ENCODE peak calls at places on chromosomes 1 and 21, in ten cellular contexts. I is memory B cell, H is left ventricle myocardium inferior, V is heart right ventricle, Z is HuH-7, X is HT-29, G is amniotic stem cell, C is HT1080, P is GM12892, J is GM04503. M is an unnamed sample.

GRCh38 chr1:90614872-90615271 is 102.2 kb downstream of the BARHL2 start:
- DNase-seq in H (no peak), V (no peak), P (no peak), C (no peak), I (no peak), X (no peak), J (no peak), Z (no peak), G (no peak), M (no peak)

GRCh38 chr1:1122981-1123480 is 7.1 kb upstream of the C1orf159 start:
- DNase-seq in I (no peak), H (no peak), C (no peak), V (no peak), Z (peak; percentile 72), G (no peak), P (no peak), J (no peak), X (peak; percentile 59), M (no peak)

GRCh38 chr1:46673749-46674182 is 2.1 kb downstream of the TEX38 start:
- DNase-seq in G (no peak), Z (no peak), X (peak; percentile 26), C (peak; percentile 53), V (no peak), H (no peak), J (no peak), I (no peak), P (no peak), M (no peak)

GRCh38 chr1:196623079-196623478 is 14.8 kb upstream of the KCNT2 start:
- DNase-seq in Z (no peak), H (no peak), C (no peak), V (no peak), G (no peak), J (no peak), P (no peak), I (no peak), X (peak; percentile 36), M (no peak)

GRCh38 chr1:28893403-28894102 is 20.8 kb upstream of the EPB41 start:
- DNase-seq in H (no peak), I (no peak), J (peak; percentile 45), Z (peak; percentile 38), X (no peak), G (no peak), V (no peak), C (no peak), P (no peak), M (no peak)

GRCh38 chr1:47388548-47389238 is 27.4 kb upstream of the FOXE3 start:
- DNase-seq in H (peak; percentile 33), Z (peak; percentile 74), P (peak; percentile 34), C (peak; percentile 68), I (peak; percentile 22), V (peak; percentile 25), X (peak; percentile 87), G (peak; percentile 41), J (no peak), M (peak; percentile 67)

GRCh38 chr1:56915960-56916359 is 49.9 kb downstream of the C8B start:
- DNase-seq in Z (peak; percentile 46), J (no peak), I (no peak), C (peak; percentile 6), V (peak; percentile 31), P (no peak), H (peak; percentile 25), X (no peak), G (no peak), M (no peak)

GRCh38 chr1:7422966-7423365 is 348.1 kb upstream of the VAMP3 start:
- DNase-seq in C (no peak), J (no peak), I (no peak), Z (no peak), G (no peak), H (no peak), V (no peak), X (no peak), P (no peak), M (peak; percentile 4)

GRCh38 chr1:60935599-60935990 is 146.8 kb upstream of the NFIA start:
- DNase-seq in G (no peak), H (no peak), Z (no peak), X (no peak), I (no peak), P (no peak), J (no peak), V (no peak), C (no peak), M (no peak)

GRCh38 chr21:41584603-41585176 is 76.7 kb upstream of the TMPRSS2 start:
- DNase-seq in V (no peak), C (no peak), X (no peak), Z (no peak), G (no peak), P (no peak), J (no peak), H (no peak), I (no peak), M (no peak)

GRCh38 chr1:19405195-19405760 is 80.1 kb downstream of the CAPZB start:
- DNase-seq in X (no peak), G (no peak), C (no peak), V (no peak), Z (no peak), I (no peak), H (no peak), P (no peak), J (no peak), M (no peak)

GRCh38 chr1:228798047-228798446 is 62.8 kb downstream of the RHOU start:
- DNase-seq in I (no peak), C (no peak), J (no peak), Z (no peak), V (no peak), X (no peak), H (no peak), P (no peak), G (no peak), M (no peak)

GRCh38 chr1:182739545-182739944 is 50.0 kb upstream of the NPL start:
- DNase-seq in G (no peak), P (no peak), I (no peak), H (no peak), J (no peak), C (no peak), V (no peak), X (no peak), Z (no peak), M (no peak)

GRCh38 chr1:217062566-217062965 is 339.3 kb upstream of the ESRRG start:
- DNase-seq in H (no peak), J (no peak), X (no peak), C (no peak), V (no peak), I (no peak), P (no peak), Z (no peak), G (no peak), M (no peak)

GRCh38 chr21:45310446-45310845 is 22.8 kb upstream of the POFUT2 start:
- DNase-seq in Z (no peak), H (peak; percentile 12), X (no peak), I (no peak), C (no peak), J (no peak), P (no peak), G (no peak), V (no peak), M (no peak)

GRCh38 chr1:3250624-3251023 is 181.6 kb downstream of the PRDM16 start:
- DNase-seq in C (no peak), Z (no peak), X (no peak), I (no peak), J (no peak), H (no peak), P (no peak), V (no peak), G (no peak), M (no peak)

GRCh38 chr1:82392513-82392912 is 591.8 kb downstream of the ADGRL2 start:
- DNase-seq in P (no peak), H (no peak), C (peak; percentile 62), I (no peak), Z (no peak), G (peak; percentile 59), V (no peak), X (no peak), J (no peak), M (no peak)

GRCh38 chr1:228830954-228831481 is 95.7 kb downstream of the RHOU start:
- DNase-seq in X (peak; percentile 77), I (no peak), C (peak; percentile 77), Z (no peak), V (no peak), H (no peak), G (peak; percentile 7), P (peak; percentile 30), J (peak; percentile 13), M (no peak)

GRCh38 chr21:46111857-46112730 is 14.2 kb downstream of the COL6A2 start:
- DNase-seq in X (no peak), V (peak; percentile 16), G (no peak), I (peak; percentile 6), Z (no peak), P (peak; percentile 8), C (no peak), J (no peak), H (no peak), M (peak; percentile 9)

GRCh38 chr1:65014321-65014720 is 48.0 kb upstream of the JAK1 start:
- DNase-seq in P (no peak), H (no peak), J (no peak), X (no peak), Z (no peak), C (no peak), V (no peak), G (no peak), I (no peak), M (no peak)

GRCh38 chr1:1173793-1174415 is at the start of gene TTLL10:
- DNase-seq in H (peak; percentile 13), G (no peak), I (no peak), Z (peak; percentile 50), J (no peak), V (peak; percentile 15), P (no peak), C (no peak), X (peak; percentile 54), M (no peak)

GRCh38 chr1:17438977-17439249 is 564 bp downstream of the RCC2 start:
- DNase-seq in G (no peak), H (no peak), Z (no peak), P (no peak), C (no peak), X (no peak), J (no peak), V (no peak), I (peak; percentile 31), M (no peak)

GRCh38 chr1:20069932-20070331 is at the start of gene PLA2G5:
- DNase-seq in G (no peak), X (no peak), H (peak; percentile 87), Z (no peak), J (no peak), C (no peak), V (peak; percentile 82), P (no peak), I (peak; percentile 10), M (no peak)

GRCh38 chr1:229694053-229694693 is 68.1 kb downstream of the URB2 start:
- DNase-seq in H (peak; percentile 83), P (no peak), X (no peak), C (peak; percentile 77), I (no peak), Z (no peak), G (no peak), J (peak; percentile 22), V (peak; percentile 70), M (peak; percentile 77)

GRCh38 chr1:198669023-198669698 is 30.3 kb downstream of the PTPRC start:
- DNase-seq in C (peak; percentile 95), P (no peak), G (peak; percentile 82), I (no peak), H (no peak), Z (no peak), J (peak; percentile 96), X (peak; percentile 68), V (no peak), M (no peak)

GRCh38 chr21:44911384-44912157 is 9.1 kb downstream of the ITGB2 start:
- DNase-seq in J (no peak), G (no peak), C (peak; percentile 46), X (peak; percentile 44), V (peak; percentile 81), Z (peak; percentile 66), I (no peak), H (peak; percentile 82), P (peak; percentile 63), M (peak; percentile 70)

GRCh38 chr1:8598060-8598724 is 219.2 kb downstream of the RERE start:
- DNase-seq in C (no peak), P (no peak), G (no peak), X (peak; percentile 42), V (no peak), Z (peak; percentile 36), I (no peak), J (no peak), H (peak; percentile 24), M (peak; percentile 33)

GRCh38 chr1:165903672-165904071 is 76.3 kb downstream of the UCK2 start:
- DNase-seq in J (peak; percentile 54), P (no peak), C (peak; percentile 95), I (no peak), Z (no peak), G (no peak), V (no peak), H (no peak), X (peak; percentile 17), M (no peak)

M was measured in tibial nerve.